ENCODE peak calls at places on chromosomes 1 and 21, in six cellular contexts. J, D, A, Y, B and F are unnamed samples.

GRCh38 chr1:230426246-230427101 is at the start of gene PGBD5:
- DNase-seq in J (peak; percentile 24), D (peak; percentile 41), A (peak; percentile 73), Y (no peak), B (peak; percentile 52), F (peak; percentile 27)

GRCh38 chr21:42521805-42522204 is 8.2 kb downstream of the SLC37A1 start:
- DNase-seq in J (no peak), D (no peak), A (no peak), Y (no peak), B (no peak), F (no peak)

GRCh38 chr1:109730666-109731065 is 10.2 kb downstream of the GSTM3 start:
- DNase-seq in J (no peak), D (no peak), A (no peak), Y (no peak), B (no peak), F (no peak)

GRCh38 chr1:71414229-71414628 is 333.4 kb upstream of the ZRANB2 start:
- DNase-seq in J (no peak), D (no peak), A (no peak), Y (no peak), B (peak; percentile 2), F (no peak)

GRCh38 chr1:40630488-40631223 is 34.8 kb downstream of the RIMS3 start:
- DNase-seq in J (no peak), D (peak; percentile 66), A (no peak), Y (no peak), B (peak; percentile 53), F (no peak)

GRCh38 chr1:93672069-93672468 is 9.6 kb downstream of the BCAR3 start:
- DNase-seq in J (peak; percentile 69), D (peak; percentile 24), A (peak; percentile 61), Y (no peak), B (peak; percentile 92), F (peak; percentile 80)

GRCh38 chr1:162215902-162216301 is 146.4 kb downstream of the NOS1AP start:
- DNase-seq in J (no peak), D (no peak), A (no peak), Y (no peak), B (no peak), F (no peak)

GRCh38 chr1:43831866-43832654 is 101.5 kb upstream of the ARTN start:
- DNase-seq in J (no peak), D (peak; percentile 74), A (no peak), Y (no peak), B (no peak), F (no peak)

GRCh38 chr1:93716974-93717373 is 35.3 kb upstream of the BCAR3 start:
- DNase-seq in J (no peak), D (peak; percentile 50), A (no peak), Y (no peak), B (peak; percentile 66), F (no peak)

GRCh38 chr1:159953866-159954515 is at the start of gene SLAMF9:
- DNase-seq in J (no peak), D (no peak), A (no peak), Y (no peak), B (peak; percentile 58), F (peak; percentile 29)

GRCh38 chr1:93738075-93738622 is 56.5 kb upstream of the BCAR3 start:
- DNase-seq in J (no peak), D (no peak), A (no peak), Y (peak; percentile 72), B (peak; percentile 93), F (no peak)

GRCh38 chr1:176567190-176567794 is 104.3 kb downstream of the PAPPA2 start:
- DNase-seq in J (no peak), D (no peak), A (no peak), Y (no peak), B (peak; percentile 43), F (no peak)

GRCh38 chr1:35808376-35809155 is 750 bp downstream of the AGO4 start:
- DNase-seq in J (no peak), D (peak; percentile 20), A (peak; percentile 38), Y (no peak), B (peak; percentile 26), F (peak; percentile 35)

GRCh38 chr1:227449051-227449450 is 114.3 kb upstream of the ZNF678 start:
- DNase-seq in J (no peak), D (peak; percentile 49), A (no peak), Y (no peak), B (peak; percentile 55), F (no peak)

GRCh38 chr1:20578062-20578461 is 10.8 kb upstream of the CDA start:
- DNase-seq in J (no peak), D (no peak), A (no peak), Y (no peak), B (peak; percentile 50), F (no peak)

GRCh38 chr21:35716886-35717285 is 343.4 kb downstream of the SETD4 start:
- DNase-seq in J (no peak), D (no peak), A (no peak), Y (no peak), B (no peak), F (no peak)

GRCh38 chr1:62765981-62766380 is 18.0 kb upstream of the ATG4C start:
- DNase-seq in J (no peak), D (no peak), A (no peak), Y (no peak), B (no peak), F (no peak)

GRCh38 chr1:76292418-76293184 is 218.1 kb downstream of the ST6GALNAC3 start:
- DNase-seq in J (no peak), D (no peak), A (no peak), Y (no peak), B (no peak), F (no peak)

GRCh38 chr1:236155841-236156503 is 13.6 kb downstream of the GPR137B start:
- DNase-seq in J (no peak), D (no peak), A (no peak), Y (no peak), B (no peak), F (no peak)

GRCh38 chr21:45262616-45263015 is 25.1 kb downstream of the POFUT2 start:
- DNase-seq in J (no peak), D (no peak), A (no peak), Y (no peak), B (no peak), F (peak; percentile 33)
- H3K4me3 ChIP-seq in J (no peak overlapping the region), D (no peak overlapping the region), A (no peak overlapping the region), Y (no peak overlapping the region), B (no peak overlapping the region), F (no peak overlapping the region)

DNA sequence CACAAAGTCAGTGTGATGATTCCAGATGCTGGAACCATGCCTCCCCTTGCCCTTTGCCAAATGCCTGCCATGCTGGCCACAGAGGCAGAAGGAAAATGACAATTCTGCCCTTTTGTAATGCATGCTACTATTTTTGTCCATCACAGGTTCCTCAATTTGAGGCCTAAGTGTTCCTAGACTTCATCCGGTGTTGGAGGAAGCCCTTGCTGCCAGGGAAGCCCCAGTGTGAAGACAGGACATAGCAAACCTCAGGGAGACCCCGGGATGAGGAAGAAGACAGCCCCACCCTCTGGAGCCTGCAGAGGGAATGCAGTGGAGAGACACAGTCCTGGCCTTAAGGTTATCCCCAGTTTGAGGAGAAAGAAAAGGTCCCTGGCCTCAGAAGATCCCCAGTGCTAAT is 14.4 kb downstream of the PRR9 start:
- DNase-seq in J (no peak), D (no peak), A (no peak), Y (no peak), B (no peak), F (peak; percentile 45)
- TF ChIP-seq CTCF in J (no peak), D (no peak), A (no peak), Y (no peak), B (no peak), F (no peak)

DNA sequence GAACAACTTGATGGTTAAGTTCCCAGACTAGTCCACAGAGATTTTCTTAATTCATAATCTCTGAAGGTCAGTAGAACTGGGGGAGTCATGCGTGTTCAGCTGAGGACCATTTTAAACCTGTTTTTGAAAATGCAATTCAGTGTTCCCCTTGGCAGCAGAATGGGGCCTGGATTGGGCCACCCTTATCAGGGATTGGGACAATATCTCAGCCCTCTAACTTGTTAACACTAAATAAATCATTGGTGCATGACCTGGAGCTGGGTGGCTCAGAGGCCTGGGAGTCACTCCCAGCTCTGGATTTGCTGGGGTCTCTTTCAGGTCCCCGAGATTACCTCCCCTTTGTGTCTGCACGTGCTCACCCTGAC is 55.3 kb downstream of the MRPS6 start:
- DNase-seq in J (no peak), D (no peak), A (peak; percentile 33), Y (no peak), B (no peak), F (peak; percentile 82)
- H3K4me3 ChIP-seq in J (no peak overlapping the region), D (no peak overlapping the region), A (no peak overlapping the region), Y (no peak overlapping the region), B (no peak overlapping the region), F (no peak overlapping the region)

GRCh38 chr21:46182548-46183336 is 1.5 kb downstream of the SPATC1L start:
- DNase-seq in J (no peak), D (no peak), A (peak; percentile 51), Y (no peak), B (no peak), F (no peak)
- TF ChIP-seq CTCF in J (no peak), D (no peak), A (no peak), Y (no peak), B (no peak), F (no peak)

GRCh38 chr1:17729909-17730308 is 25.2 kb upstream of the ACTL8 start:
- DNase-seq in J (no peak), D (no peak), A (no peak), Y (no peak), B (no peak), F (no peak)
- H3K4me3 ChIP-seq in J (no peak overlapping the region), D (no peak overlapping the region), A (no peak overlapping the region), Y (no peak overlapping the region), B (no peak overlapping the region), F (no peak overlapping the region)

DNA sequence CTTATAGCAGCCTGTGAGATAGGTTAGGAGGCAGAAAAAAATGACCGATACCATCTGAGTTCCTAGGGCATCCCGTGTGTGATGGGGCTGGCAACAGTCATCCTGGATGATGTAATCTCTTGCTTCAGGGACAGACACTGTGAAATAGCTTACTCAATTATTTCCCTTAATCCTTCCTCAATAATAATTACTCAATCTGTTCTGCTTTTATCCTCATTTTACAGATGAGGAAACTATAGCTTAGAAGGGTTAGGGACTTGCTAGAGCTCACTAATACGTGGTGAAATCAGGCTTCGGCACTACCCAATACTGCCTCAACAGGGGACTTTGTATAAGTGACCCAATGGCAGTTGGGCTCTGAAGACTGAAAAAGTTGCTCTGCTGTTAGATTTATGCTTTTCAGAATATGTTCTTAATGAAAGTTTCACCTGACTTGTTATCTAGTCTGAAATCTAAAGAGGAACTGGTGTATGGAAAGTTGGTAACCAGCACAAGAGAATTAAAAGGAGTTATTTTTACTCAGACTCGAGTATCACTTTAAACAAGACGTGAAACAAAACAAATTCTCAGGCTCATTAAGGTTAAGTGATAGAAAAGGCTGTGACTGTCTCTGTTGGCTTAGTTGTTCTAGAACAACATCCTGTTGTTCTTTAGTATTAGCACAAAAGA is 14.4 kb downstream of the CD55 start:
- DNase-seq in J (peak; percentile 50), D (peak; percentile 84), A (no peak), Y (no peak), B (peak; percentile 66), F (peak; percentile 61)
- TF ChIP-seq CTCF in J (no peak), D (peak; percentile 14), A (peak; percentile 15), Y (no peak), B (peak; percentile 3), F (no peak)

DNA sequence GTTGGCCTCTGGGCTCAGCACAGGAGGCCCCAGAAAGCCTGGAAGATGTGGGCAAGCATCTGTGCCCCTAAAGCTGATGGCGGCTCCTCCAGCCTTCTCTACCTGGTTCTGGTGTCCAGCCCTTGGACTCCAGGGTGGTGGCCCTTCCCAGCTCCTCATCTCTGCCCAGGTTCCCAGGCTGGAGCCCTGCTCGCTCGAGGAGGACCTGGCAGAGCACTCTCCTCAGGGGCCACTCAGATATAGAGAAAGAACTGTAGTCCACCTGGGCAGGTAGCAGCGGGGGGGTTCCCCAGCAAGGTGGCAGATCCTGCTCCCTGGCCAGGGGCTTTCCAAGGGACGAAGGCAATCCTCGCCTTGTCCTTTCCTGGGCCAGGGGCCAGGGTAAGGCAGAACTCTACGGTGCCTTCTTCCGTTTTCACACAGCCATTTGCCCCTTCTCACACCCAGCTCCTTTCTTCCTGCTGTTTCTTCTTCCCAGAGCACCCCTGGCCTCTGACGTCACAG is 18.9 kb downstream of the WNT4 start:
- DNase-seq in J (no peak), D (no peak), A (no peak), Y (no peak), B (no peak), F (no peak)
- H3K4me3 ChIP-seq in J (no peak overlapping the region), D (no peak overlapping the region), A (no peak overlapping the region), Y (no peak overlapping the region), B (no peak overlapping the region), F (no peak overlapping the region)